ENCODE peak calls at places on chromosome 12, in four cellular contexts. B, V, P and N are unnamed samples.

GRCh38 chr12:7542813-7543212 is 39.2 kb upstream of the CD163 start:
- DNase-seq in P (no peak), V (no peak), B (no peak), N (peak)

GRCh38 chr12:12505544-12506501 is 56.8 kb downstream of the DUSP16 start:
- DNase-seq in P (no peak), B (no peak), V (no peak), N (no peak)

GRCh38 chr12:113899844-113900471 is 66.2 kb downstream of the RBM19 start:
- DNase-seq in B (no peak), P (no peak), V (peak), N (no peak)

GRCh38 chr12:105214141-105214540 is 21.8 kb downstream of the APPL2 start:
- DNase-seq in B (no peak), V (peak), P (no peak), N (peak)

GRCh38 chr12:113056631-113057488 is at the start of gene DTX1:
- DNase-seq in V (no peak), B (no peak), P (no peak), N (no peak)

GRCh38 chr12:101823891-101824290 is 6.9 kb downstream of the GNPTAB start:
- DNase-seq in B (no peak), V (peak), P (peak), N (peak)

GRCh38 chr12:92290016-92290685 is 144.5 kb upstream of the BTG1 start:
- DNase-seq in P (no peak), V (peak), B (no peak), N (no peak)

GRCh38 chr12:4119157-4119761 is 154.3 kb upstream of the CCND2 start:
- DNase-seq in B (no peak), V (no peak), P (no peak), N (no peak)

GRCh38 chr12:101414533-101415119 is 7.1 kb upstream of the ARL1 start:
- DNase-seq in B (no peak), P (no peak), V (peak), N (peak)

GRCh38 chr12:98151105-98151504 is 364.3 kb upstream of the TMPO start:
- DNase-seq in V (no peak), B (no peak), P (no peak), N (no peak)

GRCh38 chr12:32504626-32505025 is 105.3 kb downstream of the FGD4 start:
- DNase-seq in V (peak), P (no peak), B (no peak), N (no peak)

GRCh38 chr12:57850924-57851323 is 4.4 kb upstream of the CTDSP2 start:
- DNase-seq in V (no peak), B (no peak), P (peak), N (no peak)

GRCh38 chr12:29691146-29691854 is 92.4 kb downstream of the TMTC1 start:
- DNase-seq in B (no peak), P (no peak), V (peak), N (no peak)

GRCh38 chr12:41277019-41277770 is 89.1 kb downstream of the PDZRN4 start:
- DNase-seq in P (peak), B (no peak), V (peak), N (peak)

GRCh38 chr12:32148372-32148771 is 41.7 kb downstream of the BICD1 start:
- DNase-seq in V (peak), B (no peak), P (no peak), N (no peak)

GRCh38 chr12:109358154-109358869 is 10.6 kb downstream of the MYO1H start:
- DNase-seq in V (no peak), B (no peak), P (no peak), N (no peak)

GRCh38 chr12:52063081-52063985 is 6.4 kb upstream of the ATG101 start:
- DNase-seq in B (no peak), V (no peak), P (no peak), N (no peak)

GRCh38 chr12:25705256-25705655 is 152.2 kb upstream of the LMNTD1 start:
- DNase-seq in V (no peak), B (no peak), P (no peak), N (no peak)

GRCh38 chr12:19431407-19432308 is 7.6 kb upstream of the AEBP2 start:
- DNase-seq in V (peak), B (no peak), P (no peak), N (peak)

GRCh38 chr12:6384499-6385436 is 806 bp downstream of the LTBR start:
- DNase-seq in V (no peak), B (no peak), P (no peak), N (peak)

GRCh38 chr12:76329163-76329562 is 19.1 kb downstream of the BBS10 start:
- DNase-seq in V (peak), B (no peak), P (no peak), N (peak)

GRCh38 chr12:131803995-131804521 is 24.1 kb upstream of the MMP17 start:
- DNase-seq in B (no peak), P (no peak), V (no peak), N (peak)

GRCh38 chr12:65603428-65604351 is 220.6 kb upstream of the HMGA2 start:
- DNase-seq in B (no peak), P (no peak), V (peak), N (peak)

GRCh38 chr12:11856971-11857370 is 207.5 kb downstream of the ETV6 start:
- DNase-seq in B (no peak), V (peak), P (no peak), N (peak)

GRCh38 chr12:93174473-93174872 is 203.3 kb upstream of the NUDT4 start:
- DNase-seq in P (no peak), V (no peak), B (no peak), N (no peak)

GRCh38 chr12:56840922-56841321 is 77.8 kb downstream of the HSD17B6 start:
- DNase-seq in P (peak), V (peak), B (no peak), N (no peak)

GRCh38 chr12:57887631-57888406 is 41.3 kb upstream of the CTDSP2 start:
- DNase-seq in P (no peak), V (peak), B (no peak), N (peak)

GRCh38 chr12:75979181-75979580 is 52.4 kb downstream of the PHLDA1 start:
- DNase-seq in V (peak), P (no peak), B (no peak), N (peak)

GRCh38 chr12:59388176-59388575 is 207.7 kb upstream of the SLC16A7 start:
- DNase-seq in P (no peak), B (no peak), V (no peak), N (no peak)

GRCh38 chr12:99121476-99121965 is 476.4 kb downstream of the APAF1 start:
- DNase-seq in P (no peak), B (no peak), V (no peak), N (no peak)

GRCh38 chr12:80676856-80677255 is 30.6 kb upstream of the MYF6 start:
- DNase-seq in B (no peak), P (no peak), V (no peak), N (no peak)

GRCh38 chr12:124390442-124391116 is 95.7 kb downstream of the RFLNA start:
- DNase-seq in V (peak), B (no peak), P (no peak), N (peak)

GRCh38 chr12:29907486-29907885 is 123.7 kb upstream of the TMTC1 start:
- DNase-seq in V (no peak), B (no peak), P (no peak), N (no peak)

GRCh38 chr12:106090586-106091411 is 48.0 kb downstream of the NUAK1 start:
- DNase-seq in V (peak), P (no peak), B (no peak), N (peak)

GRCh38 chr12:58414398-58414871 is 473.1 kb downstream of the ATP23 start:
- DNase-seq in B (no peak), V (peak), P (no peak), N (no peak)

GRCh38 chr12:95858451-95859343 is at the start of gene SNRPF:
- DNase-seq in V (peak), P (peak), B (peak), N (peak)
- TF ChIP-seq CTCF in V (peak), P (no peak), B (no peak), N (no peak)

GRCh38 chr12:34295366-34296142 is 273.3 kb downstream of the ALG10 start:
- DNase-seq in B (no peak), P (no peak), V (no peak), N (no peak)

GRCh38 chr12:34297126-34297789 is 275.0 kb downstream of the ALG10 start:
- DNase-seq in B (no peak), P (no peak), V (no peak), N (no peak)

GRCh38 chr12:34294671-34295365 is 272.5 kb downstream of the ALG10 start:
- DNase-seq in P (peak), B (no peak), V (no peak), N (no peak)

GRCh38 chr12:34297790-34298164 is 275.5 kb downstream of the ALG10 start:
- DNase-seq in V (no peak), B (no peak), P (no peak), N (no peak)

GRCh38 chr12:34296143-34297041 is 274.1 kb downstream of the ALG10 start:
- DNase-seq in V (no peak), P (peak), B (no peak), N (no peak)
- TF ChIP-seq CTCF in V (no peak), P (no peak), B (no peak), N (no peak)

GRCh38 chr12:118436002-118436724 is 59.8 kb downstream of the SUDS3 start:
- DNase-seq in P (no peak), V (no peak), B (no peak), N (peak)
- TF ChIP-seq CTCF in P (peak), V (no peak), B (no peak), N (peak)

GRCh38 chr12:49974231-49974675 is 1.5 kb downstream of the AQP6 start:
- DNase-seq in B (peak), V (peak), P (peak), N (no peak)
- TF ChIP-seq CTCF in B (peak), V (peak), P (peak), N (no peak)

GRCh38 chr12:111753144-111753881 is 13.4 kb upstream of the ALDH2 start:
- DNase-seq in V (peak), P (peak), B (no peak), N (peak)
- TF ChIP-seq CTCF in V (peak), P (peak), B (peak), N (peak)

DNA sequence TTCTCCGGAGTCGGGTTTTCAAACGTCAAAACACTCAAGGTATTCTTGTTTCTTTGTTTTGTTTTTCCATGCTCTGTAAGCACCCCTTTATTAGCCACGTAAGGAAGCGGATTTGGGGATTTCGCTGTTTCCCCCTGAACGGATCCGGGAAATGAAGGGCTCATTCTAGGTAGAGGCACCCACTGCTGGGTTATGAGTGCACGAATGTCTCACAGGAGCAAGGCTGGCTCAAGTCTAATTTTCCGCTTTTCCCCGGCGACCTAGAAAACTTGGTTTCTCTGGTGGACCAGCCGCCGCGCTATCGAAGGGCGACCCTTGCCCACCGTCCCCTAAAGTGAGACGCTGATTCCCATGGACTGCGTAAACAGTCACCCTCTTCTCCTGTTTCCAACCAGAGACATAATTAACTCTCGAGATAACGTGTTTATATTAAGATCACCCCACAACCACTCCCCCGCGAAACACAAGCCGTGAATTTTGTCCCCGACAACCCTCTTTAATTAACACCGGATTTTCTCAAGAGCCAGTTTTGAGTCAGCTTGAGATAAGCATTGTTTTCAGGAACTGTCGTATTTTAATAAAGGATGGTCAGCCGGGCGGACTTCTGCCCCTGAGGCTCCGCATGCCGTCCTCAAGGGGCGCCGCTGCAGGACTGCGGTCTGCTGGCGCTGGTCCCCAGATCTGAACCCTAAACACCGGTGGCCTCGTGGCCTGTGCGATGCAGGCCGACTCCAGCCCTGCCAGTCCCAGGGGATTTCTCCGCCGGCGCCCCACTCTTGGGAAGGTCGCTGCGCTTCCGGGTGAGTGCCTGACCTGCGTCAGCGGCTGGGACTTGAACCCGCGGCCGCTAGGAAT is 523 bp upstream of the ABCC9 start:
- DNase-seq in P (peak), B (no peak), V (peak), N (no peak)
- TF ChIP-seq CTCF in P (no peak), B (peak), V (peak), N (no peak)